ENCODE peak calls at places on chromosome 6, in nine cellular contexts. One of them, this sample, is unnamed.

GRCh38 chr6:165805067-165805525 is 142.1 kb upstream of the PDE10A start:
- DNase-seq in IMR-90: no peak
- DNase-seq in BE2C: no peak
- DNase-seq in A549: no peak
- DNase-seq in right atrium auricular region: no peak
- DNase-seq in pancreas: no peak
- DNase-seq in hepatocyte: no peak
- DNase-seq in CD4-positive, alpha-beta memory T cell: no peak
- DNase-seq in fibroblast of lung: no peak
- DNase-seq in this sample: no peak

GRCh38 chr6:8392569-8392968 is 42.8 kb downstream of the SLC35B3 start:
- DNase-seq in IMR-90: no peak
- DNase-seq in BE2C: no peak
- DNase-seq in A549: peak; percentile 30
- DNase-seq in right atrium auricular region: no peak
- DNase-seq in pancreas: no peak
- DNase-seq in hepatocyte: peak; percentile 22
- DNase-seq in CD4-positive, alpha-beta memory T cell: no peak
- DNase-seq in fibroblast of lung: no peak
- DNase-seq in this sample: no peak

GRCh38 chr6:169981568-169981967 is 230.1 kb downstream of the ERMARD start:
- DNase-seq in IMR-90: no peak
- DNase-seq in BE2C: no peak
- DNase-seq in A549: no peak
- DNase-seq in right atrium auricular region: no peak
- DNase-seq in pancreas: no peak
- DNase-seq in hepatocyte: no peak
- DNase-seq in CD4-positive, alpha-beta memory T cell: no peak
- DNase-seq in fibroblast of lung: no peak
- DNase-seq in this sample: peak; percentile 2

GRCh38 chr6:131685266-131685780 is 15.9 kb downstream of the OR2A4 start:
- DNase-seq in IMR-90: no peak
- DNase-seq in BE2C: no peak
- DNase-seq in A549: no peak
- DNase-seq in right atrium auricular region: no peak
- DNase-seq in pancreas: no peak
- DNase-seq in hepatocyte: no peak
- DNase-seq in CD4-positive, alpha-beta memory T cell: no peak
- DNase-seq in fibroblast of lung: no peak
- DNase-seq in this sample: no peak

GRCh38 chr6:1016329-1017302 is 295.3 kb upstream of the FOXQ1 start:
- DNase-seq in IMR-90: no peak
- DNase-seq in BE2C: no peak
- DNase-seq in A549: no peak
- DNase-seq in right atrium auricular region: peak; percentile 36
- DNase-seq in pancreas: peak; percentile 55
- DNase-seq in hepatocyte: no peak
- DNase-seq in CD4-positive, alpha-beta memory T cell: no peak
- DNase-seq in fibroblast of lung: no peak
- DNase-seq in this sample: no peak

GRCh38 chr6:156262014-156262413 is 515.2 kb upstream of the ARID1B start:
- DNase-seq in IMR-90: no peak
- DNase-seq in BE2C: peak; percentile 35
- DNase-seq in A549: no peak
- DNase-seq in right atrium auricular region: no peak
- DNase-seq in pancreas: no peak
- DNase-seq in hepatocyte: peak; percentile 12
- DNase-seq in CD4-positive, alpha-beta memory T cell: no peak
- DNase-seq in fibroblast of lung: no peak
- DNase-seq in this sample: no peak

GRCh38 chr6:131923356-131923755 is 27.8 kb downstream of the CCN2 start:
- DNase-seq in IMR-90: peak; percentile 57
- DNase-seq in BE2C: peak; percentile 71
- DNase-seq in A549: peak; percentile 78
- DNase-seq in right atrium auricular region: no peak
- DNase-seq in pancreas: peak; percentile 34
- DNase-seq in hepatocyte: peak; percentile 78
- DNase-seq in CD4-positive, alpha-beta memory T cell: peak; percentile 14
- DNase-seq in fibroblast of lung: peak; percentile 45
- DNase-seq in this sample: no peak

GRCh38 chr6:108737594-108738546 is 110.4 kb upstream of the ARMC2 start:
- DNase-seq in IMR-90: peak; percentile 99
- DNase-seq in BE2C: peak; percentile 29
- DNase-seq in A549: peak; percentile 59
- DNase-seq in right atrium auricular region: peak; percentile 91
- DNase-seq in pancreas: no peak
- DNase-seq in hepatocyte: peak; percentile 77
- DNase-seq in CD4-positive, alpha-beta memory T cell: no peak
- DNase-seq in fibroblast of lung: peak; percentile 99
- DNase-seq in this sample: peak; percentile 81

GRCh38 chr6:170365581-170365980 is 59.0 kb downstream of the FAM120B start:
- DNase-seq in IMR-90: no peak
- DNase-seq in BE2C: no peak
- DNase-seq in A549: no peak
- DNase-seq in right atrium auricular region: no peak
- DNase-seq in pancreas: no peak
- DNase-seq in hepatocyte: no peak
- DNase-seq in CD4-positive, alpha-beta memory T cell: no peak
- DNase-seq in fibroblast of lung: no peak
- DNase-seq in this sample: no peak

GRCh38 chr6:135932651-135933050 is 81.2 kb downstream of the PDE7B start:
- DNase-seq in IMR-90: no peak
- DNase-seq in BE2C: no peak
- DNase-seq in A549: no peak
- DNase-seq in right atrium auricular region: no peak
- DNase-seq in pancreas: no peak
- DNase-seq in hepatocyte: no peak
- DNase-seq in CD4-positive, alpha-beta memory T cell: no peak
- DNase-seq in fibroblast of lung: no peak
- DNase-seq in this sample: no peak

GRCh38 chr6:98832282-98833100 is 1.9 kb upstream of the POU3F2 start:
- DNase-seq in IMR-90: peak; percentile 74
- DNase-seq in BE2C: no peak
- DNase-seq in A549: no peak
- DNase-seq in right atrium auricular region: no peak
- DNase-seq in pancreas: no peak
- DNase-seq in hepatocyte: peak; percentile 32
- DNase-seq in CD4-positive, alpha-beta memory T cell: no peak
- DNase-seq in fibroblast of lung: peak; percentile 95
- DNase-seq in this sample: no peak

GRCh38 chr6:159981591-159982245 is 12.8 kb downstream of the IGF2R start:
- DNase-seq in IMR-90: peak; percentile 91
- DNase-seq in BE2C: no peak
- DNase-seq in A549: no peak
- DNase-seq in right atrium auricular region: no peak
- DNase-seq in pancreas: peak; percentile 35
- DNase-seq in hepatocyte: no peak
- DNase-seq in CD4-positive, alpha-beta memory T cell: peak; percentile 42
- DNase-seq in fibroblast of lung: peak; percentile 89
- DNase-seq in this sample: no peak

GRCh38 chr6:28816909-28817807 is 106.6 kb downstream of the TRIM27 start:
- DNase-seq in IMR-90: peak; percentile 86
- DNase-seq in BE2C: peak; percentile 75
- DNase-seq in A549: peak; percentile 81
- DNase-seq in right atrium auricular region: no peak
- DNase-seq in pancreas: no peak
- DNase-seq in hepatocyte: no peak
- DNase-seq in CD4-positive, alpha-beta memory T cell: no peak
- DNase-seq in fibroblast of lung: peak; percentile 74
- DNase-seq in this sample: no peak

GRCh38 chr6:75946146-75946831 is 126.2 kb downstream of the IMPG1 start:
- DNase-seq in IMR-90: no peak
- DNase-seq in BE2C: no peak
- DNase-seq in A549: no peak
- DNase-seq in right atrium auricular region: no peak
- DNase-seq in pancreas: no peak
- DNase-seq in hepatocyte: no peak
- DNase-seq in CD4-positive, alpha-beta memory T cell: no peak
- DNase-seq in fibroblast of lung: no peak
- DNase-seq in this sample: no peak

GRCh38 chr6:144349690-144350132 is 64.6 kb downstream of the UTRN start:
- DNase-seq in IMR-90: peak; percentile 53
- DNase-seq in BE2C: no peak
- DNase-seq in A549: no peak
- DNase-seq in right atrium auricular region: no peak
- DNase-seq in pancreas: no peak
- DNase-seq in hepatocyte: no peak
- DNase-seq in CD4-positive, alpha-beta memory T cell: no peak
- DNase-seq in fibroblast of lung: peak; percentile 87
- DNase-seq in this sample: no peak

GRCh38 chr6:137286368-137286767 is 67.2 kb upstream of the IFNGR1 start:
- DNase-seq in IMR-90: no peak
- DNase-seq in BE2C: no peak
- DNase-seq in A549: no peak
- DNase-seq in right atrium auricular region: no peak
- DNase-seq in pancreas: no peak
- DNase-seq in hepatocyte: no peak
- DNase-seq in CD4-positive, alpha-beta memory T cell: no peak
- DNase-seq in fibroblast of lung: no peak
- DNase-seq in this sample: no peak

GRCh38 chr6:3135668-3136297 is 17.3 kb downstream of the BPHL start:
- DNase-seq in IMR-90: no peak
- DNase-seq in BE2C: no peak
- DNase-seq in A549: no peak
- DNase-seq in right atrium auricular region: no peak
- DNase-seq in pancreas: peak; percentile 74
- DNase-seq in hepatocyte: peak; percentile 48
- DNase-seq in CD4-positive, alpha-beta memory T cell: no peak
- DNase-seq in fibroblast of lung: no peak
- DNase-seq in this sample: no peak

GRCh38 chr6:115216835-115217234 is 843.9 kb downstream of the FRK start:
- DNase-seq in IMR-90: no peak
- DNase-seq in BE2C: no peak
- DNase-seq in A549: no peak
- DNase-seq in right atrium auricular region: no peak
- DNase-seq in pancreas: no peak
- DNase-seq in hepatocyte: no peak
- DNase-seq in CD4-positive, alpha-beta memory T cell: no peak
- DNase-seq in fibroblast of lung: no peak
- DNase-seq in this sample: no peak
- H3K4me3 ChIP-seq in IMR-90: no peak overlapping the region
- H3K4me3 ChIP-seq in BE2C: no peak overlapping the region
- H3K4me3 ChIP-seq in A549: no peak overlapping the region
- H3K4me3 ChIP-seq in right atrium auricular region: no peak overlapping the region
- H3K4me3 ChIP-seq in pancreas: no peak overlapping the region
- H3K4me3 ChIP-seq in hepatocyte: no peak overlapping the region
- H3K4me3 ChIP-seq in CD4-positive, alpha-beta memory T cell: no peak overlapping the region
- H3K4me3 ChIP-seq in fibroblast of lung: no peak overlapping the region
- H3K4me3 ChIP-seq in this sample: no peak overlapping the region

GRCh38 chr6:5718231-5718947 is 288.3 kb downstream of the NRN1 start:
- DNase-seq in IMR-90: no peak
- DNase-seq in BE2C: no peak
- DNase-seq in A549: no peak
- DNase-seq in right atrium auricular region: no peak
- DNase-seq in pancreas: no peak
- DNase-seq in hepatocyte: no peak
- DNase-seq in CD4-positive, alpha-beta memory T cell: no peak
- DNase-seq in fibroblast of lung: no peak
- DNase-seq in this sample: no peak
- H3K4me3 ChIP-seq in IMR-90: no peak overlapping the region
- H3K4me3 ChIP-seq in BE2C: no peak overlapping the region
- H3K4me3 ChIP-seq in A549: no peak overlapping the region
- H3K4me3 ChIP-seq in right atrium auricular region: no peak overlapping the region
- H3K4me3 ChIP-seq in pancreas: no peak overlapping the region
- H3K4me3 ChIP-seq in hepatocyte: no peak overlapping the region
- H3K4me3 ChIP-seq in CD4-positive, alpha-beta memory T cell: no peak overlapping the region
- H3K4me3 ChIP-seq in fibroblast of lung: no peak overlapping the region
- H3K4me3 ChIP-seq in this sample: no peak overlapping the region

GRCh38 chr6:12149944-12150510 is 137.9 kb downstream of the HIVEP1 start:
- DNase-seq in IMR-90: no peak
- DNase-seq in BE2C: no peak
- DNase-seq in A549: no peak
- DNase-seq in right atrium auricular region: no peak
- DNase-seq in pancreas: no peak
- DNase-seq in hepatocyte: no peak
- DNase-seq in CD4-positive, alpha-beta memory T cell: no peak
- DNase-seq in fibroblast of lung: no peak
- DNase-seq in this sample: no peak

GRCh38 chr6:12148841-12149240 is 136.7 kb downstream of the HIVEP1 start:
- DNase-seq in IMR-90: no peak
- DNase-seq in BE2C: no peak
- DNase-seq in A549: no peak
- DNase-seq in right atrium auricular region: no peak
- DNase-seq in pancreas: no peak
- DNase-seq in hepatocyte: no peak
- DNase-seq in CD4-positive, alpha-beta memory T cell: no peak
- DNase-seq in fibroblast of lung: peak; percentile 47
- DNase-seq in this sample: no peak

GRCh38 chr6:12147557-12148316 is 135.6 kb downstream of the HIVEP1 start:
- DNase-seq in IMR-90: peak; percentile 37
- DNase-seq in BE2C: no peak
- DNase-seq in A549: no peak
- DNase-seq in right atrium auricular region: no peak
- DNase-seq in pancreas: no peak
- DNase-seq in hepatocyte: no peak
- DNase-seq in CD4-positive, alpha-beta memory T cell: no peak
- DNase-seq in fibroblast of lung: peak; percentile 40
- DNase-seq in this sample: no peak

GRCh38 chr6:12150812-12151432 is 138.8 kb downstream of the HIVEP1 start:
- DNase-seq in IMR-90: no peak
- DNase-seq in BE2C: peak; percentile 36
- DNase-seq in A549: peak; percentile 48
- DNase-seq in right atrium auricular region: no peak
- DNase-seq in pancreas: no peak
- DNase-seq in hepatocyte: peak; percentile 52
- DNase-seq in CD4-positive, alpha-beta memory T cell: no peak
- DNase-seq in fibroblast of lung: peak; percentile 18
- DNase-seq in this sample: no peak

GRCh38 chr6:12148317-12148801 is 136.2 kb downstream of the HIVEP1 start:
- DNase-seq in IMR-90: peak; percentile 80
- DNase-seq in BE2C: no peak
- DNase-seq in A549: peak; percentile 33
- DNase-seq in right atrium auricular region: no peak
- DNase-seq in pancreas: no peak
- DNase-seq in hepatocyte: no peak
- DNase-seq in CD4-positive, alpha-beta memory T cell: no peak
- DNase-seq in fibroblast of lung: peak; percentile 92
- DNase-seq in this sample: no peak
- H3K4me3 ChIP-seq in IMR-90: no peak overlapping the region
- H3K4me3 ChIP-seq in BE2C: no peak overlapping the region
- H3K4me3 ChIP-seq in A549: no peak overlapping the region
- H3K4me3 ChIP-seq in right atrium auricular region: no peak overlapping the region
- H3K4me3 ChIP-seq in pancreas: no peak overlapping the region
- H3K4me3 ChIP-seq in hepatocyte: no peak overlapping the region
- H3K4me3 ChIP-seq in CD4-positive, alpha-beta memory T cell: no peak overlapping the region
- H3K4me3 ChIP-seq in fibroblast of lung: no peak overlapping the region
- H3K4me3 ChIP-seq in this sample: no peak overlapping the region

DNA sequence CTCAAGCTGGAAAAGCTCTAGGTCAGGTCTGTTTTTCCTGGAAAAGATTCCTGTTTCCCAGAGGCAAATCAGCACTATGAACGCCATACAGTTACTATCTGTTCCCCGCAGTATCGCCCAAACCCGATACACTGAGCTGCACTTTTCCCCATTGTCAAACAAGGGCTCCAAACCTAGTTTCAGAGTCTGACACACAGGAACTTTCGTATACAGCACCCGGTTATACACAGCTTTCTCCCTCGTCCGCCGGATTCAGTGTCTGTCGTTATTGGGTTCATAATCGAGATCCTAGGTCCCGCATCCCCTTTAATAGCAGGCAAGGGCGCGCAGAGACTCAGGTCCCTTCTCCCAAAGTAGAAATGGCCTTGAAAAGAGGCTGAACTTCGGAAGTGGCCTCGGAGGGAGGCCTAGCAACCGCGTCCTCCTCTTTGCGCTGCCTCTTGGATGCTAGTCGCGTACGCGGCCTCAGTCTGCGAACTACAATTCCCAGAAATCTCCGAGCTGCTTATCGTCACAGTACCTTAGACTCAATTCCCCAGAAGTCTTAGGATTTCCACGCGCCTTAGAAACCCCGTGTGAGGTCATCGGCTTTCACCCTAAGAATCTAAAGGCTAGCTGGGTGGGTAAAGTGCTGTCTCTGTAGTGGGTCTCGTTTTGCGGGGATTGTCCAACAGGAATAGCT is 34.2 kb downstream of the ZNF391 start:
- DNase-seq in IMR-90: no peak
- DNase-seq in BE2C: no peak
- DNase-seq in A549: no peak
- DNase-seq in right atrium auricular region: no peak
- DNase-seq in pancreas: no peak
- DNase-seq in hepatocyte: no peak
- DNase-seq in CD4-positive, alpha-beta memory T cell: no peak
- DNase-seq in fibroblast of lung: no peak
- DNase-seq in this sample: no peak
- H3K4me3 ChIP-seq in IMR-90: peak overlapping the region; percentile 30
- H3K4me3 ChIP-seq in BE2C: no peak overlapping the region
- H3K4me3 ChIP-seq in A549: no peak overlapping the region
- H3K4me3 ChIP-seq in right atrium auricular region: no peak overlapping the region
- H3K4me3 ChIP-seq in pancreas: no peak overlapping the region
- H3K4me3 ChIP-seq in hepatocyte: no peak overlapping the region
- H3K4me3 ChIP-seq in CD4-positive, alpha-beta memory T cell: no peak overlapping the region
- H3K4me3 ChIP-seq in fibroblast of lung: no peak overlapping the region
- H3K4me3 ChIP-seq in this sample: no peak overlapping the region

This sample was measured in tibial artery.